ENCODE peak calls at places on chromosomes 13 and 19, in seven cellular contexts. F is GM23248, W is H7, Q is right lobe of liver, T is AG04449, D is IMR-90, B is AG09309. S is an unnamed sample.

GRCh38 chr13:93145199-93145598 is 81.4 kb upstream of the GPC6 start:
- DNase-seq in F (no peak), W (no peak), Q (no peak), T (no peak), D (no peak), B (no peak), S (no peak)

GRCh38 chr13:98386632-98387031 is 190.3 kb downstream of the STK24 start:
- DNase-seq in F (no peak), W (no peak), Q (no peak), T (no peak), D (no peak), B (no peak), S (no peak)

GRCh38 chr19:28746486-28746885 is 466.5 kb downstream of the UQCRFS1 start:
- DNase-seq in F (peak), W (no peak), Q (no peak), T (no peak), D (no peak), B (no peak), S (no peak)

GRCh38 chr13:90445179-90445578 is 902.3 kb upstream of the MIR17HG start:
- DNase-seq in F (peak), W (no peak), Q (no peak), T (peak), D (peak), B (peak), S (peak)

GRCh38 chr19:45526143-45526542 is 18.9 kb downstream of the VASP start:
- DNase-seq in F (peak), W (peak), Q (peak), T (no peak), D (peak), B (no peak), S (no peak)

GRCh38 chr19:38759590-38760003 is 13.7 kb downstream of the LGALS7 start:
- DNase-seq in F (no peak), W (no peak), Q (peak), T (no peak), D (no peak), B (no peak), S (no peak)

GRCh38 chr19:31499281-31499680 is 150.0 kb upstream of the TSHZ3 start:
- DNase-seq in F (no peak), W (no peak), Q (no peak), T (no peak), D (no peak), B (no peak), S (no peak)

GRCh38 chr13:19587635-19588300 is 26.4 kb upstream of the TPTE2 start:
- DNase-seq in F (peak), W (no peak), Q (no peak), T (peak), D (peak), B (no peak), S (no peak)

GRCh38 chr13:28429685-28430290 is 65.1 kb downstream of the FLT1 start:
- DNase-seq in F (peak), W (peak), Q (no peak), T (no peak), D (peak), B (no peak), S (no peak)

GRCh38 chr19:18519962-18520847 is 1.7 kb downstream of the ELL start:
- DNase-seq in F (peak), W (peak), Q (peak), T (peak), D (peak), B (no peak), S (peak)

GRCh38 chr19:41265376-41266153 is 1.4 kb downstream of the HNRNPUL1 start:
- DNase-seq in F (peak), W (peak), Q (no peak), T (no peak), D (peak), B (no peak), S (no peak)

GRCh38 chr19:11196406-11197287 is 698 bp downstream of the KANK2 start:
- DNase-seq in F (peak), W (peak), Q (no peak), T (no peak), D (peak), B (no peak), S (no peak)

GRCh38 chr13:41811588-41812021 is 149.3 kb downstream of the VWA8 start:
- DNase-seq in F (no peak), W (no peak), Q (no peak), T (no peak), D (no peak), B (no peak), S (no peak)

GRCh38 chr19:55116232-55117062 is 990 bp downstream of the PPP1R12C start:
- DNase-seq in F (peak), W (peak), Q (peak), T (peak), D (peak), B (no peak), S (no peak)

GRCh38 chr13:110340812-110341444 is 33.8 kb downstream of the COL4A2 start:
- DNase-seq in F (peak), W (no peak), Q (peak), T (no peak), D (peak), B (no peak), S (peak)

GRCh38 chr13:46721054-46721453 is 75.9 kb downstream of the ESD start:
- DNase-seq in F (peak), W (no peak), Q (peak), T (no peak), D (peak), B (no peak), S (no peak)

GRCh38 chr19:56170261-56170660 is 5.5 kb upstream of the GALP start:
- DNase-seq in F (peak), W (no peak), Q (no peak), T (no peak), D (peak), B (peak), S (peak)

GRCh38 chr19:18568367-18568766 is 3.3 kb upstream of the UBA52 start:
- DNase-seq in F (no peak), W (no peak), Q (no peak), T (no peak), D (no peak), B (no peak), S (no peak)

GRCh38 chr19:46376241-46377153 is 29.6 kb downstream of the PPP5C start:
- DNase-seq in F (no peak), W (no peak), Q (peak), T (no peak), D (no peak), B (no peak), S (no peak)

GRCh38 chr19:47130120-47130588 is 481 bp upstream of the SAE1 start:
- DNase-seq in F (no peak), W (no peak), Q (no peak), T (no peak), D (no peak), B (no peak), S (no peak)

GRCh38 chr13:32901994-32902780 is 114.0 kb upstream of the KL start:
- DNase-seq in F (peak), W (no peak), Q (no peak), T (no peak), D (no peak), B (no peak), S (no peak)

GRCh38 chr19:19429361-19429760 is 23.9 kb downstream of the GATAD2A start:
- DNase-seq in F (no peak), W (no peak), Q (no peak), T (no peak), D (no peak), B (no peak), S (no peak)

GRCh38 chr13:68319384-68319783 is 1089.2 kb upstream of the PCDH9 start:
- DNase-seq in F (no peak), W (no peak), Q (no peak), T (no peak), D (no peak), B (no peak), S (no peak)

GRCh38 chr13:99796175-99796819 is 175.3 kb downstream of the ZIC5 start:
- DNase-seq in F (peak), W (peak), Q (no peak), T (no peak), D (peak), B (no peak), S (peak)

GRCh38 chr13:75762066-75762937 is 126.2 kb downstream of the LMO7 start:
- DNase-seq in F (peak), W (no peak), Q (no peak), T (no peak), D (peak), B (no peak), S (no peak)

GRCh38 chr19:56076413-56076998 is 44.6 kb downstream of the ZNF787 start:
- DNase-seq in F (peak), W (peak), Q (peak), T (peak), D (peak), B (peak), S (no peak)

GRCh38 chr19:41937976-41938375 is 9.7 kb upstream of the ERFL start:
- DNase-seq in F (no peak), W (peak), Q (no peak), T (no peak), D (no peak), B (no peak), S (no peak)

GRCh38 chr13:79663977-79664636 is 183.2 kb downstream of the NDFIP2 start:
- DNase-seq in F (no peak), W (no peak), Q (no peak), T (no peak), D (no peak), B (no peak), S (no peak)

GRCh38 chr19:10832659-10833296 is 3.2 kb downstream of the TMED1 start:
- DNase-seq in F (no peak), W (peak), Q (no peak), T (no peak), D (no peak), B (no peak), S (no peak)

GRCh38 chr19:3458595-3459284 is 21.6 kb downstream of the SMIM24 start:
- DNase-seq in F (peak), W (peak), Q (peak), T (no peak), D (peak), B (no peak), S (peak)
- H3K4me3 ChIP-seq in F (no peak), W (peak), Q (no peak), T (no peak), D (no peak), B (no peak), S (no peak)

DNA sequence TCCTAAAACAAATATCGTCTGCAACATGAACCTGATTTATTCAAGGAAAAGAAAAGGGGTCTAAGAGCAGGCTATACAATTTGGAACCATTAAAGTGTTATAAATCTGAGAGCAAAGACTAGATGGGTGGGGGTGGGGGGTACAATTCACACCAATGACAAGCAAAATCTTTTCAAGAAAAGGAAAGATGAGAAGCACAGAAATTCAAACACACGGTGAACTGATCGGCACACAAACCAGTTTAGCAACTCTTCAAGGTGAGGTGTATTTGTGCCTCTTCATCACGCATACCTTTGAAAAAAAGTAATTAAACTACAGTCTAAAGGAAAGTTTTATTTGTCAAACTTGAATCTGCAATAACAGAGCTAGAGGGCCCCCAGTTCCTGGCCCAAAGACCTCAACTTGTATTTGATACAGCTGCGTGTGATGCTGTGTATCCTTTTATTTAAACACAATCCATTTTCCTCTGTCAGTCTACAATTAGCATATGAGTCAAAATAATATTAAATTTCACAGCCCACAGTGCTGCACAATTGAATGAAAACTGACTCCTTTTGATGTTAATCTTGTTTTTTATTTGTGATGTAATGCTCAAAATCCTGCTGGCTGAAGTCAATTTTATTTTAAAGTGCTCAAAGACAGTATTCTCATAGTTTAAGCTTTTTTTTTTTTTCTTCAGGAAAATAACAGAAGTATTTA is 14.2 kb downstream of the EFNB2 start:
- DNase-seq in F (no peak), W (no peak), Q (no peak), T (no peak), D (no peak), B (no peak), S (no peak)
- H3K4me3 ChIP-seq in F (no peak), W (no peak), Q (no peak), T (no peak), D (no peak), B (no peak), S (no peak)

DNA sequence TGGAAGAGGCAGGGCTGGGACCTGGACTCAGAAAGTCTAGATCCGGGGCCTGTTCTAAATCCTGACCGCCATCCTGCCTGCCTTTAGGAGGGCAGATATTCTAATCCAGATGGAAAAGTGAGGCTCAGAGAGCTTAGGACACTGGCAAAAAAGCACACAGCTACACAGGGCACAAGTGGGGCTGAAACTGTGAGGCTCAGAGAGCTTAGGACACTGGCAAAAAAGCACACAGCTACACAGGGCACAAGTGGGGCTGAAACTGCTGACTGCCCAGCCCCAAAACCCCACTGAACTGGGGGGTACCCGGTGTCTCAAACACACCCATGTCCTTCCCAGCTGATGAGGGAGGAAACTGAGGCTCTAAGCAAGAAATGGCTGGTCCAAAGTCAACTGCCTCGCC is 2.0 kb downstream of the AKT1S1 start:
- DNase-seq in F (no peak), W (no peak), Q (no peak), T (no peak), D (no peak), B (no peak), S (no peak)
- H3K4me3 ChIP-seq in F (peak), W (no peak), Q (peak), T (peak), D (peak), B (peak), S (peak)

GRCh38 chr13:30803791-30804190 is 68.4 kb downstream of the ALOX5AP start:
- DNase-seq in F (no peak), W (no peak), Q (no peak), T (no peak), D (no peak), B (no peak), S (no peak)
- H3K4me3 ChIP-seq in F (peak), W (no peak), Q (peak), T (no peak), D (no peak), B (no peak), S (no peak)

DNA sequence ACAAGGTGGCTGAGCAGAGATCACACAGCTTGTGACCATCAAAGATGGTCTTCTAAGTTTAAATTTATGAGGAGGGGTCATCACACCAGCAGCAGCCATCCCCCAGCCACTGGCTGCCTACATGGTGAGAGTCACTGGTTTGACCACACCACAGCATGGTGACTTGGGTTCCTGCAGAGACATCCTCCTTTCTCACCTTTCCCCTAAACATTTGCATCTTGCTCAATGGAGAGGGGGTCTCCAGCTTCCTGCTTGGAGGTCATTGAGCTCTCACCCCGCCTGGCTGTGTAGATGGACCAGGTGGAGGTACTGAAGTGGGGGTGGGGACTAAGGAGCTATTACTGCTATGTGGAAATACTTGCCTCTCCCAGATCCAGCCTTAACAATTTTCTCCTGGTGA is 247.6 kb upstream of the ARGLU1 start:
- DNase-seq in F (no peak), W (peak), Q (no peak), T (no peak), D (no peak), B (no peak), S (no peak)
- H3K4me3 ChIP-seq in F (no peak), W (no peak), Q (no peak), T (no peak), D (no peak), B (no peak), S (no peak)

DNA sequence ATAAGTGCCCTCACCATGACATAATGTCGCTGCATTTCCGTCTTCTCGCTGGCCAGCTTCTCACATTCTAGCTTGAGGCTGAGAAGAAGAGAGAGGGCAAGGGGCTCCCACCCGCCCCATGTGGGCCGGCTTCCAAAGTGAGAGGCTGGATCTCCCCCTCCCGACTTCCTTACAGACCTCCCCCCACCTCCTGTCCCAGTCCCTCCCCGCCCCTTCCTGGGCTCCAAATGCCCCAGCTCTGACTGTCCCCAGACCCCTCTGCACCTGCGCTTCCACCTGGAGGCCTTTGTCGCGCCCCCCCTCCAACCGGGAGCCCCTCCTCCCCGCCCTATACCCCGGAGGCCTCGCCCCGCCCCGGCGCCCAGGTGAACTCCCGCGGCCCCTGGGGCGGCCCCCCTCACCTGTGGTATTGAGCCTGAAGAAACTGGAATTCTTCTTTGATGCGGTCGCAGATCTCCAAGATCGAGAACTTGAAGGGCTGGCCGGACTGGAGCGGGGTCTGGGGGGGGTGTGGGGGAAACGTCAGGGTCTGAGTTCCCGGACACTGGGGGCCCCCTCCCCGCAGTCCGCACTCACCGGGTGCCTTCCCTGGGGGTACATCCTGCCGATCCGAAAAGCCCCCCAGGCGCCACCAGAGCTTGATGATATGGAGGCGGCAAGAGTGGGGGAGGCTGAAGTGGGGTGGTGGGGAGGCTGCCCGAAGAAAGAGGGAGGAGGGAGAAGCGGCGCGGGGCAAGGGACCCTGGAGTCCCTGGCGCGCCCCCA is 593 bp downstream of the TLE2 start:
- DNase-seq in F (no peak), W (peak), Q (no peak), T (no peak), D (no peak), B (no peak), S (no peak)
- H3K4me3 ChIP-seq in F (peak), W (peak), Q (peak), T (peak), D (peak), B (peak), S (peak)